ENCODE peak calls at places on chromosome 12, in ten cellular contexts. A is foreskin fibroblast; O is neural progenitor cell; V is AG04449; W is NB4; B is adrenal gland; M is body of pancreas; I is GM06990; Q is IMR-90; E is CD8-positive, alpha-beta memory T cell. Z is an unnamed sample.

GRCh38 chr12:75660107-75660530 is 148.7 kb upstream of the KRR1 start:
- DNase-seq in E (no peak), M (no peak), O (no peak), A (peak), I (no peak), W (no peak), V (no peak), Q (peak), B (no peak), Z (no peak)

GRCh38 chr12:59652098-59652497 is 56.3 kb downstream of the SLC16A7 start:
- DNase-seq in V (no peak), B (no peak), E (no peak), A (no peak), O (no peak), M (no peak), W (no peak), I (no peak), Q (no peak), Z (no peak)

GRCh38 chr12:96219700-96220206 is 25.6 kb downstream of the ELK3 start:
- DNase-seq in I (no peak), M (no peak), A (peak), V (peak), E (no peak), O (peak), B (no peak), Q (peak), W (peak), Z (no peak)

GRCh38 chr12:1605129-1606020 is 11.0 kb upstream of the FBXL14 start:
- DNase-seq in V (no peak), I (peak), O (peak), W (peak), A (peak), E (peak), Q (peak), M (peak), B (peak), Z (peak)

GRCh38 chr12:119850330-119850729 is 26.8 kb downstream of the CIT start:
- DNase-seq in V (no peak), W (no peak), M (no peak), B (no peak), O (no peak), I (no peak), E (no peak), A (no peak), Q (no peak), Z (no peak)

GRCh38 chr12:2092890-2093289 is 40.1 kb downstream of the CACNA1C start:
- DNase-seq in A (peak), M (no peak), Q (peak), W (no peak), E (no peak), B (no peak), V (no peak), I (no peak), O (no peak), Z (no peak)

GRCh38 chr12:101474711-101475386 is at the start of gene SPIC:
- DNase-seq in A (no peak), E (no peak), B (no peak), V (no peak), Q (no peak), I (no peak), M (no peak), O (peak), W (no peak), Z (no peak)

GRCh38 chr12:111705672-111706071 is 19.8 kb downstream of the ACAD10 start:
- DNase-seq in O (no peak), M (no peak), E (no peak), A (peak), V (no peak), I (no peak), Q (no peak), B (peak), W (peak), Z (no peak)

GRCh38 chr12:124790650-124791400 is 72.8 kb downstream of the SCARB1 start:
- DNase-seq in Q (no peak), E (no peak), I (no peak), M (no peak), A (no peak), V (no peak), W (no peak), O (no peak), B (peak), Z (no peak)

GRCh38 chr12:89070603-89071002 is 281.7 kb downstream of the DUSP6 start:
- DNase-seq in Q (no peak), M (no peak), A (no peak), V (no peak), E (no peak), B (no peak), W (no peak), I (no peak), O (no peak), Z (no peak)

GRCh38 chr12:88897723-88898122 is 317.5 kb upstream of the KITLG start:
- DNase-seq in A (peak), Q (peak), W (no peak), O (no peak), V (no peak), E (no peak), B (no peak), M (no peak), I (no peak), Z (no peak)

GRCh38 chr12:48350249-48351021 is at the start of gene ZNF641:
- DNase-seq in I (peak), Q (peak), B (peak), E (peak), V (no peak), W (peak), M (peak), A (peak), O (peak), Z (peak)

GRCh38 chr12:93230311-93230689 is 147.4 kb upstream of the NUDT4 start:
- DNase-seq in A (no peak), Q (peak), B (no peak), V (no peak), M (no peak), E (no peak), O (no peak), W (no peak), I (no peak), Z (no peak)

GRCh38 chr12:79549531-79550271 is 141.1 kb downstream of the PAWR start:
- DNase-seq in V (no peak), I (no peak), O (no peak), B (no peak), A (no peak), Q (peak), M (no peak), E (no peak), W (no peak), Z (no peak)

GRCh38 chr12:127343941-127344340 is 923.0 kb upstream of the TMEM132C start:
- DNase-seq in I (no peak), M (no peak), A (peak), Q (no peak), W (no peak), B (no peak), V (no peak), O (no peak), E (no peak), Z (no peak)

GRCh38 chr12:72035625-72036024 is 97.0 kb downstream of the TPH2 start:
- DNase-seq in V (no peak), Q (no peak), M (no peak), W (no peak), A (no peak), O (peak), B (no peak), E (no peak), I (no peak), Z (no peak)

GRCh38 chr12:101859664-101860607 is 17.4 kb upstream of the DRAM1 start:
- DNase-seq in W (no peak), A (peak), I (peak), E (no peak), V (no peak), B (no peak), M (no peak), O (no peak), Q (peak), Z (no peak)

GRCh38 chr12:38392584-38393144 is 76.1 kb downstream of the ALG10B start:
- DNase-seq in O (no peak), A (peak), E (no peak), I (no peak), Q (no peak), B (no peak), W (peak), M (no peak), V (no peak), Z (no peak)

GRCh38 chr12:52055781-52056711 is 4.8 kb downstream of the NR4A1 start:
- DNase-seq in B (peak), I (no peak), A (no peak), Q (peak), O (no peak), V (no peak), M (no peak), W (no peak), E (no peak), Z (no peak)

GRCh38 chr12:122880155-122880605 is 15.7 kb downstream of the VPS37B start:
- DNase-seq in W (no peak), B (no peak), I (no peak), O (no peak), V (no peak), Q (peak), E (no peak), A (no peak), M (no peak), Z (no peak)

GRCh38 chr12:43842259-43842658 is 6.4 kb downstream of the TMEM117 start:
- DNase-seq in I (no peak), O (no peak), E (no peak), A (no peak), B (no peak), W (no peak), M (no peak), V (no peak), Q (no peak), Z (peak)

GRCh38 chr12:12655061-12655460 is 40.9 kb downstream of the GPR19 start:
- DNase-seq in M (no peak), Q (no peak), O (no peak), W (no peak), E (no peak), V (no peak), B (no peak), A (no peak), I (no peak), Z (no peak)

GRCh38 chr12:21656931-21657335 is 709 bp downstream of the LDHB start:
- DNase-seq in A (peak), V (no peak), O (peak), B (peak), Q (peak), I (no peak), M (peak), E (peak), W (peak), Z (no peak)

GRCh38 chr12:113506867-113507266 is 35.2 kb upstream of the LHX5 start:
- DNase-seq in E (no peak), W (no peak), B (no peak), Q (no peak), O (no peak), V (no peak), M (no peak), I (no peak), A (no peak), Z (no peak)

GRCh38 chr12:64824500-64825142 is at the start of gene TBC1D30:
- DNase-seq in B (peak), A (peak), I (peak), M (no peak), E (no peak), W (peak), V (no peak), O (peak), Q (peak), Z (no peak)

GRCh38 chr12:94704452-94704871 is 54.1 kb upstream of the TMCC3 start:
- DNase-seq in B (peak), I (no peak), V (peak), Q (peak), W (no peak), A (peak), E (peak), O (no peak), M (peak), Z (peak)

GRCh38 chr12:69154585-69155363 is 84.6 kb upstream of the CPSF6 start:
- DNase-seq in B (peak), E (peak), O (peak), M (peak), V (no peak), Q (peak), I (peak), A (peak), W (peak), Z (peak)

GRCh38 chr12:4984344-4984743 is 59.3 kb upstream of the KCNA5 start:
- DNase-seq in M (no peak), V (no peak), W (no peak), A (no peak), Q (no peak), E (no peak), B (no peak), I (no peak), O (no peak), Z (no peak)

GRCh38 chr12:114879354-114879753 is 195.4 kb upstream of the TBX3 start:
- DNase-seq in O (no peak), W (no peak), Q (no peak), I (no peak), M (no peak), A (no peak), B (no peak), V (no peak), E (no peak), Z (no peak)

GRCh38 chr12:92244036-92244435 is 98.4 kb upstream of the BTG1 start:
- DNase-seq in M (peak), Q (peak), B (peak), E (no peak), W (no peak), A (peak), V (no peak), I (no peak), O (no peak), Z (peak)

GRCh38 chr12:60921541-60921940 is 1325.7 kb downstream of the SLC16A7 start:
- DNase-seq in O (no peak), W (no peak), V (no peak), E (no peak), I (no peak), M (no peak), A (peak), B (no peak), Q (no peak), Z (no peak)

GRCh38 chr12:120144215-120144614 is 27.7 kb upstream of the RAB35 start:
- DNase-seq in W (no peak), M (no peak), E (no peak), Q (no peak), A (no peak), V (no peak), O (no peak), B (no peak), I (no peak), Z (no peak)

GRCh38 chr12:76866146-76866545 is 12.7 kb downstream of the CSRP2 start:
- DNase-seq in B (no peak), W (no peak), A (peak), M (no peak), O (peak), E (no peak), Q (no peak), V (no peak), I (no peak), Z (no peak)

GRCh38 chr12:32151081-32151480 is 44.4 kb downstream of the BICD1 start:
- DNase-seq in O (no peak), I (no peak), B (no peak), A (no peak), M (no peak), V (no peak), W (no peak), Q (no peak), E (no peak), Z (no peak)

GRCh38 chr12:5985471-5985870 is 40.4 kb upstream of the ANO2 start:
- DNase-seq in V (no peak), E (no peak), A (no peak), I (no peak), W (no peak), Q (no peak), M (no peak), B (no peak), O (peak), Z (no peak)

GRCh38 chr12:12934556-12934955 is 17.4 kb downstream of the GPRC5D start:
- DNase-seq in Q (no peak), E (no peak), A (no peak), O (no peak), M (no peak), I (no peak), W (no peak), B (no peak), V (no peak), Z (no peak)

DNA sequence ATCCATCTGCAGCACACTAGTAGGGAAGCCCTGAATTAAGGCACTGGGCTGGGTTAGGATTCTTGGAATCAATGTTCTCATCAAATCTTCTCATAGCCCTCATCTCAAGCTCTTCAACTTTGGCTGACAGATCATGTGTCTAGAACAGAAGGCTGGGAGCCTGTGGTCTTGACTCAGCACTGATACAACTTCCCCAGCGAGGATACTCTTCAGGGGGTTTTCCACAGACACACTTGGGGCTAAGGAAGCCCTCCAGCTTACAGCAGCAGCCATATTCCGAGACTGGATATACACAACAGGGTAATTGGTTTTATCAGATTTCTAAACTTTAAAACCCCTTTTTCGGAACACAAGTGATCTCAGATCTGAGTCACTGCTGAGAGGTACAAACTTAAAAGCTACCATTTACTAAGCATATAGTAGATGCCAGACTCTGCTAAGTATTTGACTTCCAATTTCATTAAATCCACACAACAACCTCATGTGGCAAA is 3.5 kb downstream of the FMNL3 start:
- DNase-seq in O (no peak), V (no peak), M (peak), A (peak), E (no peak), B (no peak), W (peak), I (peak), Q (peak), Z (no peak)
- H3K4me3 ChIP-seq in O (no peak), V (no peak), M (no peak), A (no peak), E (no peak), B (no peak), W (no peak), I (peak), Q (no peak), Z (no peak)

GRCh38 chr12:24943947-24944597 is 4.8 kb downstream of the BCAT1 start:
- DNase-seq in A (no peak), I (no peak), M (no peak), O (no peak), Q (peak), B (no peak), V (no peak), W (no peak), E (no peak), Z (no peak)
- H3K4me3 ChIP-seq in A (no peak), I (no peak), M (no peak), O (no peak), Q (no peak), B (no peak), V (no peak), W (no peak), E (no peak), Z (no peak)

GRCh38 chr12:108567974-108568652 is 5.7 kb downstream of the ISCU start:
- DNase-seq in E (no peak), M (no peak), V (no peak), I (peak), Q (peak), B (no peak), W (no peak), O (no peak), A (no peak), Z (peak)
- H3K4me3 ChIP-seq in E (peak), M (no peak), V (no peak), I (peak), Q (no peak), B (no peak), W (no peak), O (no peak), A (no peak), Z (no peak)

DNA sequence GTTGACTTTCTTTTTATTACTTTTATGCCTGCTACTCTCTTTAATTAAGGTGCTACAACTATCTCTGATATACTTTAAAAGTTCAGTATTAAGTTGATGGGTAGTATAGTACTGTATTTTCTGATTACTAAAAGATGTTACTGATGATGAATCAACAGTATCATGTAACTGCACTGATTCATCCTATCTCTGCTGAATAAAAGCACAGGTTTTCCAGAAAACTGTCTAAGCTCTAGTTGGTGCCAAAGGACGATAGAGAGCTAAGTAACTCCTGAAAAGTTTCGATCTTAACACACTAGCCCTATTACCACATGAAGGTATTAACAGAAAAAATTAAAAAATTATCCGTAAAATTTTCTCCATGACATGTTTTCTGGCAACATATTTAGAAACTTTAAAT is 2.1 kb downstream of the SCAF11 start:
- DNase-seq in W (no peak), E (no peak), V (no peak), A (peak), O (no peak), Q (peak), I (no peak), B (no peak), M (no peak), Z (no peak)
- H3K4me3 ChIP-seq in W (peak), E (no peak), V (peak), A (peak), O (peak), Q (no peak), I (peak), B (peak), M (no peak), Z (peak)

GRCh38 chr12:67853204-67853603 is 136.0 kb upstream of the IFNG-AS1 start:
- DNase-seq in I (no peak), A (peak), V (peak), Q (peak), M (no peak), W (no peak), O (no peak), B (no peak), E (no peak), Z (no peak)
- H3K4me3 ChIP-seq in I (no peak), A (peak), V (no peak), Q (no peak), M (no peak), W (no peak), O (no peak), B (no peak), E (no peak), Z (no peak)

GRCh38 chr12:62817556-62818271 is 117.2 kb downstream of the PPM1H start:
- DNase-seq in M (no peak), B (no peak), W (peak), Q (peak), E (no peak), V (peak), O (no peak), I (no peak), A (peak), Z (no peak)
- H3K4me3 ChIP-seq in M (no peak), B (no peak), W (no peak), Q (peak), E (no peak), V (no peak), O (no peak), I (no peak), A (no peak), Z (no peak)

GRCh38 chr12:107320031-107320928 is 226.9 kb upstream of the CRY1 start:
- DNase-seq in M (peak), E (peak), I (peak), O (peak), Q (peak), A (peak), B (peak), V (no peak), W (peak), Z (peak)

GRCh38 chr12:107318554-107318803 is 225.1 kb upstream of the CRY1 start:
- DNase-seq in W (no peak), A (no peak), Q (no peak), M (no peak), I (no peak), O (no peak), V (no peak), B (no peak), E (no peak), Z (no peak)

GRCh38 chr12:107319536-107320030 is 226.2 kb upstream of the CRY1 start:
- DNase-seq in I (no peak), V (no peak), A (no peak), E (peak), W (peak), Q (no peak), B (no peak), M (no peak), O (peak), Z (no peak)

GRCh38 chr12:107317751-107318553 is 224.6 kb upstream of the CRY1 start:
- DNase-seq in B (peak), Q (peak), V (peak), W (peak), I (peak), O (peak), A (peak), M (peak), E (peak), Z (peak)

DNA sequence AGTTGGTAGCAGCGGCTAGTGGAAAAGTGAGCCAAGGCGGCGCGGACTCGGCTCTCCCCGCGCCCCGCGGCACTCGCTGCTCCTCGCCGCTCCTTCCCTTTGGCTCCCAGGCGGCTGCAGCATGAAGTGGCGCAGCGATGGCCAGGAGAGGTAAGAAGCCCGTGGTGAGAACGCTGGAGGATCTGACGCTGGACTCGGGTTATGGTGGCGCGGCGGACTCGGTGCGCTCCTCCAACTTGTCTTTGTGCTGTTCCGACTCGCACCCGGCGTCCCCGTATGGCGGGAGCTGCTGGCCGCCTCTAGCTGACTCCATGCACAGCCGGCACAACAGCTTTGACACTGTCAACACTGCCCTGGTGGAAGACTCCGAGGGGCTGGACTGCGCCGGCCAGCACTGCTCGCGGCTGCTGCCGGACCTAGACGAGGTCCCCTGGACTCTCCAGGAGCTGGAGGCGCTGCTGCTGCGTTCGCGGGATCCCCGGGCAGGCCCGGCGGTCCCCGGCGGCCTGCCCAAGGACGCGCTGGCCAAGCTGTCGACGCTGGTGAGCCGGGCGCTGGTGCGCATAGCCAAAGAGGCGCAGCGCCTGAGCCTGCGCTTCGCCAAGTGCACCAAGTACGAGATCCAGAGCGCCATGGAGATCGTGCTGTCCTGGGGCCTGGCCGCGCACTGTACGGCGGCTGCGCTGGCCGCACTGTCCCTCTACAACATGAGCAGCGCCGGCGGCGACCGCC is 225.6 kb upstream of the CRY1 start:
- DNase-seq in W (peak), E (peak), B (peak), A (peak), Q (peak), O (peak), I (peak), M (peak), V (no peak), Z (no peak)
- H3K4me3 ChIP-seq in W (peak), E (peak), B (peak), A (peak), Q (peak), O (peak), I (no peak), M (peak), V (peak), Z (peak)